ENCODE peak calls at places on chromosome 6, in ten cellular contexts. F is T-helper 2 cell, A is AG04450, W is iPS-NIHi11, N is aorta, L is HepG2, X is ureter, M is germinal center, K is GDM1, B is kidney. J is an unnamed sample.

GRCh38 chr6:15511248-15512125 is 151.3 kb downstream of the DTNBP1 start:
- DNase-seq in B (peak; percentile 52), X (no peak), K (no peak), F (no peak), L (no peak), A (no peak), M (no peak), W (no peak), N (no peak), J (no peak)

GRCh38 chr6:42021847-42022754 is 28.2 kb upstream of the TAF8 start:
- DNase-seq in K (no peak), M (peak; percentile 90), B (no peak), W (no peak), N (peak; percentile 70), L (no peak), X (no peak), A (no peak), F (peak; percentile 94), J (no peak)

GRCh38 chr6:133973109-133973971 is 20.3 kb downstream of the TBPL1 start:
- DNase-seq in N (no peak), A (peak; percentile 42), W (peak; percentile 46), F (peak; percentile 61), M (peak; percentile 60), X (no peak), K (no peak), B (no peak), L (peak; percentile 58), J (no peak)

GRCh38 chr6:82084324-82084920 is 163.1 kb downstream of the IBTK start:
- DNase-seq in A (no peak), L (peak; percentile 96), X (no peak), F (no peak), B (no peak), K (no peak), M (no peak), W (no peak), N (no peak), J (no peak)

GRCh38 chr6:34973547-34974248 is 84.6 kb downstream of the ANKS1A start:
- DNase-seq in B (no peak), N (no peak), K (no peak), A (no peak), F (no peak), M (no peak), X (no peak), W (no peak), L (peak; percentile 25), J (no peak)

GRCh38 chr6:31585531-31585930 is 546 bp upstream of the LST1 start:
- DNase-seq in F (peak; percentile 84), L (peak; percentile 50), M (no peak), W (peak; percentile 58), B (no peak), N (no peak), A (no peak), K (peak; percentile 50), X (no peak), J (no peak)

GRCh38 chr6:145813285-145814034 is 1.1 kb downstream of the FBXO30 start:
- DNase-seq in A (no peak), N (no peak), M (no peak), X (no peak), L (peak; percentile 23), F (no peak), K (no peak), W (no peak), B (no peak), J (no peak)

GRCh38 chr6:54010340-54011276 is 100.6 kb upstream of the MLIP start:
- DNase-seq in W (no peak), X (no peak), M (no peak), L (peak; percentile 55), F (no peak), B (no peak), K (no peak), A (no peak), N (no peak), J (no peak)

GRCh38 chr6:30687659-30688431 is 1.4 kb upstream of the PPP1R18 start:
- DNase-seq in N (peak; percentile 83), A (no peak), K (no peak), B (peak; percentile 83), W (no peak), M (no peak), X (peak; percentile 66), F (no peak), L (no peak), J (no peak)

GRCh38 chr6:52514514-52514913 is 62.3 kb downstream of the TRAM2 start:
- DNase-seq in B (peak; percentile 61), M (no peak), W (no peak), K (no peak), A (peak; percentile 48), X (no peak), L (no peak), N (no peak), F (no peak), J (no peak)

GRCh38 chr6:42572523-42572922 is 8.7 kb downstream of the UBR2 start:
- DNase-seq in M (peak; percentile 42), B (no peak), L (no peak), X (no peak), A (no peak), W (no peak), F (peak; percentile 63), N (no peak), K (peak; percentile 56), J (no peak)

GRCh38 chr6:146357578-146358340 is 185.9 kb upstream of the RAB32 start:
- DNase-seq in W (no peak), M (no peak), N (no peak), B (no peak), X (no peak), A (no peak), K (no peak), F (peak; percentile 83), L (no peak), J (peak; percentile 31)

GRCh38 chr6:4698901-4699659 is 77.1 kb upstream of the CDYL start:
- DNase-seq in M (no peak), F (no peak), N (no peak), K (no peak), W (no peak), L (no peak), B (no peak), X (no peak), A (no peak), J (no peak)

GRCh38 chr6:30075987-30076311 is 380 bp upstream of the RNF39 start:
- DNase-seq in M (no peak), F (no peak), W (peak; percentile 10), A (no peak), X (no peak), B (peak; percentile 88), K (no peak), N (no peak), L (no peak), J (no peak)

GRCh38 chr6:34391711-34392496 is 565 bp downstream of the NUDT3 start:
- DNase-seq in M (peak; percentile 58), B (peak; percentile 89), K (peak; percentile 55), X (peak; percentile 62), F (peak; percentile 74), L (peak; percentile 54), A (no peak), N (peak; percentile 88), W (peak; percentile 71), J (no peak)

GRCh38 chr6:85676086-85676729 is 33.5 kb upstream of the SYNCRIP start:
- DNase-seq in X (no peak), N (no peak), F (no peak), L (no peak), A (no peak), B (no peak), M (no peak), K (no peak), W (no peak), J (no peak)

GRCh38 chr6:912871-913663 is 220.1 kb upstream of the EXOC2 start:
- DNase-seq in F (no peak), W (peak; percentile 77), K (no peak), B (no peak), L (peak; percentile 56), M (no peak), N (no peak), A (peak; percentile 8), X (peak; percentile 62), J (no peak)

GRCh38 chr6:131911951-131912350 is 39.2 kb downstream of the CCN2 start:
- DNase-seq in A (no peak), X (no peak), W (no peak), K (no peak), B (no peak), F (peak; percentile 42), M (no peak), N (no peak), L (no peak), J (no peak)

J was measured in AG04449.